ENCODE peak calls at places on chromosome 21, in four cellular contexts. C is H1, R is K562, D is HepG2. O is an unnamed sample.

GRCh38 chr21:46641656-46642055 is 6.2 kb downstream of the PRMT2 start:
- DNase-seq in D (no peak), C (no peak), R (no peak), O (no peak)

GRCh38 chr21:32018381-32018780 is 145.6 kb downstream of the HUNK start:
- DNase-seq in C (no peak), R (no peak), D (peak), O (no peak)

GRCh38 chr21:46634966-46635323 is 529 bp upstream of the PRMT2 start:
- DNase-seq in R (no peak), D (peak), C (no peak), O (peak)

GRCh38 chr21:28142692-28143091 is 850.0 kb downstream of the LTN1 start:
- DNase-seq in C (no peak), R (no peak), D (no peak), O (no peak)

GRCh38 chr21:35504277-35504676 is 455.2 kb upstream of the RUNX1 start:
- DNase-seq in C (no peak), D (no peak), R (no peak), O (no peak)

GRCh38 chr21:27817061-27817460 is 850.2 kb upstream of the ADAMTS5 start:
- DNase-seq in R (no peak), D (no peak), C (no peak), O (no peak)

GRCh38 chr21:24225432-24225831 is 1381.8 kb downstream of the MRPL39 start:
- DNase-seq in R (no peak), C (no peak), D (no peak), O (no peak)

GRCh38 chr21:34517491-34518245 is 5.7 kb upstream of the KCNE1 start:
- DNase-seq in R (no peak), D (peak), C (no peak), O (no peak)

GRCh38 chr21:33256019-33256418 is 10.1 kb upstream of the IL10RB start:
- DNase-seq in C (no peak), D (no peak), R (no peak), O (no peak)

GRCh38 chr21:17818158-17819113 is 720 bp downstream of the C21orf91 start:
- DNase-seq in D (peak), C (peak), R (no peak), O (no peak)

GRCh38 chr21:32770514-32771133 is 931 bp downstream of the PAXBP1 start:
- DNase-seq in C (no peak), R (no peak), D (peak), O (no peak)

GRCh38 chr21:22062472-22063139 is 1064.4 kb downstream of the NCAM2 start:
- DNase-seq in C (no peak), R (no peak), D (no peak), O (no peak)

GRCh38 chr21:25955646-25956045 is 214.9 kb downstream of the APP start:
- DNase-seq in C (no peak), D (no peak), R (no peak), O (no peak)

GRCh38 chr21:17585875-17586450 is 26.7 kb downstream of the BTG3 start:
- DNase-seq in C (no peak), R (peak), D (peak), O (no peak)

GRCh38 chr21:16908087-16908486 is 604.8 kb upstream of the CXADR start:
- DNase-seq in D (no peak), C (no peak), R (no peak), O (no peak)

GRCh38 chr21:34215911-34216310 is 142.5 kb downstream of the MRPS6 start:
- DNase-seq in D (no peak), R (no peak), C (no peak), O (no peak)

GRCh38 chr21:26041441-26042180 is 129.0 kb downstream of the APP start:
- DNase-seq in C (no peak), D (no peak), R (no peak), O (no peak)

GRCh38 chr21:45448283-45448809 is 43.4 kb downstream of the COL18A1 start:
- DNase-seq in C (no peak), D (no peak), R (no peak), O (no peak)

GRCh38 chr21:45449658-45450502 is 44.9 kb downstream of the COL18A1 start:
- DNase-seq in C (no peak), R (no peak), D (no peak), O (no peak)

GRCh38 chr21:45450741-45451740 is 46.1 kb downstream of the COL18A1 start:
- DNase-seq in R (no peak), C (no peak), D (no peak), O (no peak)

GRCh38 chr21:45447821-45448220 is 42.9 kb downstream of the COL18A1 start:
- DNase-seq in R (no peak), D (no peak), C (no peak), O (no peak)

GRCh38 chr21:45448810-45449657 is 44.1 kb downstream of the COL18A1 start:
- DNase-seq in D (peak), R (no peak), C (no peak), O (no peak)
- TF ChIP-seq CREB1 in D (no peak), R (no peak), C (no peak), O (no peak)

GRCh38 chr21:38631676-38632075 is 133.4 kb upstream of the ERG start:
- DNase-seq in C (no peak), D (no peak), R (no peak), O (no peak)
- TF ChIP-seq HDAC2 in C (no peak), D (no peak), R (no peak), O (no peak)

GRCh38 chr21:36591326-36591970 is 107.5 kb upstream of the SIM2 start:
- DNase-seq in C (no peak), D (no peak), R (no peak), O (no peak)
- TF ChIP-seq CREB1 in C (no peak), D (no peak), R (no peak), O (no peak)

DNA sequence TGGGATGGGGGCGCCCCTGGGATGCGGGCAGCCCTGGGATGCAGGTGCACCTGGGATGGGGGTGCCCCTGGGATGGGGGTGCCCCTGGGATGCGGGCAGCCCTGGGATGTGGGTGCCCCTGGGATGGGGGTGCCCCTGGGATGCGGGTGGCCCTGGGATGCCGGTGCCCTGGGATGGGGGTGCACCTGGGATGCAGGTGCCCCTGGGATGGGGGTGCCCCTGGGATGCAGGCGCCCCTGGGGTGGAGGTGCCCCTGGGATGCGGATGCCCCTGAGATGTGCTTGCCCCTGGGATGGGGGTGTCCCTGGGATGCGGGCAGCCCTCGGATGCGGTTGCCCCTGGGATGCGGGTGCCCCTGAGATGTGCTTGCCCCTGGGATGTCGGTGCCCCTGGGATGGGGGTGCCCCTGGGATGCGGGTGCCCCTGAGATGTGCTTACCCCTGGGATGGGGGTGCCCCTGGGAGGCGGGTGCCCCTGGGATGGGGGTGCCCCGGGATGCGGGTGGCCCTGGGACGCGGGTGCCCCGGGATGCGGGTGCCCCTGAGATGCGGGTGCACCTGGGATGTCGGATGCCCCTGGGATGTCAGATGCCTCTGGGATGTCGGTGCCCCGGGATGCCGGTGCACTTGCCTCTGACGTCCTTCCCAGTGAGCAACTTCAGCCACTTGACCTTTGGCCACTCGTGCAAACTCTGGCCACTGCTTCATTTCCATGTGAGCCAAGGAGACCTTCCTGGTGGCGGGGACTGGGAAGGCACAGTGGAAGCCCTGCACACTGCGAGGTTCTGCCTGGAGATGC is 37.3 kb upstream of the SLC19A1 start:
- DNase-seq in C (peak), R (no peak), D (no peak), O (no peak)
- TF ChIP-seq HDAC2 in C (no peak), R (no peak), D (no peak), O (no peak)

GRCh38 chr21:30340714-30341573 is 3.5 kb upstream of the KRTAP27-1 start:
- DNase-seq in C (peak), R (peak), D (peak), O (no peak)
- TF ChIP-seq CREB1 in C (no peak), R (no peak), D (no peak), O (no peak)

GRCh38 chr21:43766734-43767497 is 9.2 kb downstream of the CSTB start:
- DNase-seq in D (no peak), R (no peak), C (no peak), O (no peak)
- TF ChIP-seq HDAC2 in D (no peak), R (no peak), C (no peak), O (no peak)

DNA sequence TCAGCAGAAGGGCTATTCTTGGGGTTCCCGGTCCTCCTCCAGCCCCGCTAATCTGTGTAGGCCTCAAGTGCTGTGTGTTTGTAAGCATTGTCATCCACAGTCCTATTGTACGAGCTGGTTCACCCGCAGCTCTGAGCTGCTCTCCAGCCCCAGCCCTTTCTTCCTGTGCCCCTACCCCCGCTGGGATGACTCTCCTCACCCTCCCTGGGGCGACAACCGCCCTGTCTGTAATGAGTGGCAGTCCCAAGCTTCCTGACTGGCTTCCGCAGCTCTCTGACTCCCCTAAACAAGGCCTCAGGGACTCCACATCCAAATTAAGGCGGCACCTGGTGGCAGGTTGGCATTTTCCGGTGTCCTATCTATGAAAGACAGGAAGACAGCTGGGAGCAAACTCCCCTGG is 45.8 kb downstream of the TFF3 start:
- DNase-seq in C (no peak), R (no peak), D (no peak), O (no peak)
- TF ChIP-seq CREB1 in C (no peak), R (no peak), D (no peak), O (no peak)

O was measured in GM12878.